ENCODE peak calls at places on chromosome 12, in nine cellular contexts. One of them, this sample, is unnamed. For H3K9me3 and H3K4me1, the result is how much of the 10 kb centered on the place peaks cover.

GRCh38 chr12:51496907-51497306 is 72.3 kb downstream of the SLC4A8 start:
- DNase-seq in tibial artery: no peak
- DNase-seq in cardiac muscle cell: no peak
- DNase-seq in transverse colon: no peak
- DNase-seq in ovary: no peak
- DNase-seq in HAP-1: no peak
- DNase-seq in right lobe of liver: no peak
- DNase-seq in uterus: no peak
- DNase-seq in A549: no peak
- DNase-seq in this sample: no peak

GRCh38 chr12:88854260-88854659 is 274.0 kb upstream of the KITLG start:
- DNase-seq in tibial artery: no peak
- DNase-seq in ovary: no peak
- DNase-seq in right lobe of liver: no peak
- DNase-seq in uterus: no peak
- DNase-seq in HAP-1: no peak
- DNase-seq in A549: peak
- DNase-seq in transverse colon: no peak
- DNase-seq in cardiac muscle cell: no peak
- DNase-seq in this sample: no peak

GRCh38 chr12:53734425-53734824 is 7.2 kb upstream of the CALCOCO1 start:
- DNase-seq in right lobe of liver: no peak
- DNase-seq in ovary: no peak
- DNase-seq in uterus: no peak
- DNase-seq in HAP-1: no peak
- DNase-seq in A549: no peak
- DNase-seq in cardiac muscle cell: no peak
- DNase-seq in tibial artery: no peak
- DNase-seq in transverse colon: no peak
- DNase-seq in this sample: no peak

GRCh38 chr12:114448618-114448933 is 42.6 kb upstream of the TBX5 start:
- DNase-seq in ovary: no peak
- DNase-seq in transverse colon: no peak
- DNase-seq in tibial artery: no peak
- DNase-seq in right lobe of liver: no peak
- DNase-seq in A549: no peak
- DNase-seq in HAP-1: no peak
- DNase-seq in uterus: no peak
- DNase-seq in cardiac muscle cell: peak
- DNase-seq in this sample: no peak

GRCh38 chr12:3136641-3137267 is 59.6 kb downstream of the TSPAN9 start:
- DNase-seq in cardiac muscle cell: no peak
- DNase-seq in uterus: no peak
- DNase-seq in right lobe of liver: no peak
- DNase-seq in transverse colon: no peak
- DNase-seq in A549: no peak
- DNase-seq in tibial artery: no peak
- DNase-seq in HAP-1: no peak
- DNase-seq in ovary: no peak
- DNase-seq in this sample: no peak

GRCh38 chr12:119283315-119283714 is 51.2 kb upstream of the CCDC60 start:
- DNase-seq in HAP-1: no peak
- DNase-seq in transverse colon: no peak
- DNase-seq in right lobe of liver: no peak
- DNase-seq in A549: no peak
- DNase-seq in cardiac muscle cell: no peak
- DNase-seq in tibial artery: no peak
- DNase-seq in ovary: no peak
- DNase-seq in uterus: no peak
- DNase-seq in this sample: no peak

GRCh38 chr12:84874825-84875139 is 37.8 kb downstream of the SLC6A15 start:
- DNase-seq in tibial artery: no peak
- DNase-seq in ovary: no peak
- DNase-seq in uterus: no peak
- DNase-seq in A549: no peak
- DNase-seq in right lobe of liver: no peak
- DNase-seq in transverse colon: no peak
- DNase-seq in cardiac muscle cell: no peak
- DNase-seq in HAP-1: no peak
- DNase-seq in this sample: no peak

GRCh38 chr12:82964446-82964845 is 277.7 kb downstream of the TMTC2 start:
- DNase-seq in tibial artery: no peak
- DNase-seq in A549: no peak
- DNase-seq in transverse colon: no peak
- DNase-seq in cardiac muscle cell: peak
- DNase-seq in ovary: no peak
- DNase-seq in uterus: no peak
- DNase-seq in HAP-1: no peak
- DNase-seq in right lobe of liver: no peak
- DNase-seq in this sample: no peak

GRCh38 chr12:108633534-108634224 is at the start of gene SELPLG:
- DNase-seq in A549: no peak
- DNase-seq in HAP-1: no peak
- DNase-seq in tibial artery: peak
- DNase-seq in transverse colon: peak
- DNase-seq in right lobe of liver: peak
- DNase-seq in uterus: no peak
- DNase-seq in ovary: no peak
- DNase-seq in cardiac muscle cell: no peak
- DNase-seq in this sample: peak

GRCh38 chr12:130667421-130667960 is 48.6 kb downstream of the RIMBP2 start:
- DNase-seq in transverse colon: no peak
- DNase-seq in HAP-1: no peak
- DNase-seq in tibial artery: no peak
- DNase-seq in cardiac muscle cell: no peak
- DNase-seq in right lobe of liver: no peak
- DNase-seq in ovary: no peak
- DNase-seq in A549: no peak
- DNase-seq in uterus: no peak
- DNase-seq in this sample: no peak

GRCh38 chr12:111246477-111247011 is 122.4 kb downstream of the PHETA1 start:
- DNase-seq in transverse colon: no peak
- DNase-seq in cardiac muscle cell: no peak
- DNase-seq in tibial artery: no peak
- DNase-seq in HAP-1: no peak
- DNase-seq in uterus: no peak
- DNase-seq in right lobe of liver: no peak
- DNase-seq in A549: no peak
- DNase-seq in ovary: no peak
- DNase-seq in this sample: no peak

DNA sequence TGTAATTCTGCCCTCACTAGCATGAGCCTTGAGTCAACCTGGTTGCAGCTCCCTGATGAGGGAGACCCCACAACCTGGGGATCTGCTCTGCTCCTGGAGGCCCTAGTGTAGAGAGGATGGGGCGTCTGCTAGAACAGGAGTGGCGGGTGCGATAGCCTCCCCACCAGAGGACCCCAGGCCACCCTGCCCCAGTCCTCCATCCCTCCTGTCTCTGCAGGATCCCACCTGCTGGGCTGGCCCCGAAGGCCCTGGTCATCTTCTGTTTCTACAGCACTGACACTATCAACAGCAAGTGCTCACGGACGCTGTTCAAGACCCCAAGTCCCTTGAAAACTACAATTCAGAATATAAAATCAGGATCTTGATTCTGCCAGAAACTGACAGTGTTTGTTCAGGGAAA is 15.2 kb downstream of the ANHX start:
- DNase-seq in transverse colon: no peak
- DNase-seq in tibial artery: no peak
- DNase-seq in HAP-1: no peak
- DNase-seq in ovary: no peak
- DNase-seq in cardiac muscle cell: no peak
- DNase-seq in right lobe of liver: no peak
- DNase-seq in A549: no peak
- DNase-seq in uterus: no peak
- DNase-seq in this sample: no peak
- H3K9me3 ChIP-seq in transverse colon: under half
- H3K9me3 ChIP-seq in tibial artery: half or more
- H3K9me3 ChIP-seq in HAP-1: under half
- H3K9me3 ChIP-seq in ovary: under half
- H3K9me3 ChIP-seq in cardiac muscle cell: under half
- H3K9me3 ChIP-seq in right lobe of liver: under half
- H3K9me3 ChIP-seq in A549: half or more
- H3K9me3 ChIP-seq in uterus: under half
- H3K9me3 ChIP-seq in this sample: half or more

GRCh38 chr12:47808574-47809380 is 10.9 kb downstream of the HDAC7 start:
- DNase-seq in right lobe of liver: no peak
- DNase-seq in uterus: no peak
- DNase-seq in HAP-1: no peak
- DNase-seq in cardiac muscle cell: no peak
- DNase-seq in A549: no peak
- DNase-seq in transverse colon: peak
- DNase-seq in ovary: no peak
- DNase-seq in tibial artery: no peak
- DNase-seq in this sample: no peak

GRCh38 chr12:47805417-47805816 is 14.3 kb downstream of the HDAC7 start:
- DNase-seq in right lobe of liver: no peak
- DNase-seq in A549: no peak
- DNase-seq in cardiac muscle cell: no peak
- DNase-seq in uterus: no peak
- DNase-seq in ovary: no peak
- DNase-seq in transverse colon: no peak
- DNase-seq in HAP-1: no peak
- DNase-seq in tibial artery: peak
- DNase-seq in this sample: no peak

GRCh38 chr12:47811070-47811391 is 8.7 kb downstream of the HDAC7 start:
- DNase-seq in HAP-1: no peak
- DNase-seq in cardiac muscle cell: peak
- DNase-seq in transverse colon: no peak
- DNase-seq in ovary: no peak
- DNase-seq in right lobe of liver: no peak
- DNase-seq in uterus: no peak
- DNase-seq in A549: no peak
- DNase-seq in tibial artery: no peak
- DNase-seq in this sample: no peak

GRCh38 chr12:47807338-47807737 is 12.4 kb downstream of the HDAC7 start:
- DNase-seq in tibial artery: no peak
- DNase-seq in ovary: no peak
- DNase-seq in uterus: no peak
- DNase-seq in HAP-1: no peak
- DNase-seq in transverse colon: no peak
- DNase-seq in right lobe of liver: no peak
- DNase-seq in cardiac muscle cell: no peak
- DNase-seq in A549: no peak
- DNase-seq in this sample: no peak

DNA sequence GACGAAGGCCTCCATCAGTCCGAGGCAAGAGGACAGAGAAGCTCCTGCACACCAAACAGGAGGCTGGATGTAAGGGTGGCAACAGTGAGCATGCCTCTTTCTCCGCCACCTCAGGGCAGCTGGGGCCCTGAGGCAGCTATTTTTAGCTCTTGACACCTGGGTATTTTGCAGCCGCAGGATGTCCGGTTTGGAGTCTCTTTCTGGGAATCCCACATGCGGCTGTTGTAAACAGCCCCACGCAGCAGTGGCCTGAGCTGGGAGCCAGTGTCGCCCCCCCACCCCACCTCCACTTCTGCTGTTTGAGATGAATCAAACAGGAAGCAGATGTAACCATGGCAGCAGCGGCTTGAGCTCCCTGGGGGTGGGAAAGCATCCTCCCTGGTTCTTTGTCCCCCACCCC is 11.7 kb downstream of the HDAC7 start:
- DNase-seq in tibial artery: peak
- DNase-seq in HAP-1: no peak
- DNase-seq in uterus: no peak
- DNase-seq in A549: no peak
- DNase-seq in ovary: peak
- DNase-seq in transverse colon: peak
- DNase-seq in cardiac muscle cell: peak
- DNase-seq in right lobe of liver: peak
- DNase-seq in this sample: peak
- H3K4me1 ChIP-seq in tibial artery: under half
- H3K4me1 ChIP-seq in HAP-1: under half
- H3K4me1 ChIP-seq in uterus: half or more
- H3K4me1 ChIP-seq in A549: under half
- H3K4me1 ChIP-seq in ovary: under half
- H3K4me1 ChIP-seq in transverse colon: half or more
- H3K4me1 ChIP-seq in cardiac muscle cell: half or more
- H3K4me1 ChIP-seq in right lobe of liver: under half
- H3K4me1 ChIP-seq in this sample: half or more

GRCh38 chr12:48472259-48472658 is at the start of gene ANP32D:
- DNase-seq in uterus: no peak
- DNase-seq in transverse colon: no peak
- DNase-seq in HAP-1: no peak
- DNase-seq in tibial artery: no peak
- DNase-seq in cardiac muscle cell: no peak
- DNase-seq in A549: no peak
- DNase-seq in ovary: no peak
- DNase-seq in right lobe of liver: no peak
- DNase-seq in this sample: no peak
- H3K9me3 ChIP-seq in uterus: under half
- H3K9me3 ChIP-seq in transverse colon: under half
- H3K9me3 ChIP-seq in HAP-1: under half
- H3K9me3 ChIP-seq in tibial artery: under half
- H3K9me3 ChIP-seq in cardiac muscle cell: under half
- H3K9me3 ChIP-seq in A549: under half
- H3K9me3 ChIP-seq in ovary: under half
- H3K9me3 ChIP-seq in right lobe of liver: under half
- H3K9me3 ChIP-seq in this sample: under half

GRCh38 chr12:47818701-47819543 is 781 bp downstream of the HDAC7 start:
- DNase-seq in A549: peak
- DNase-seq in right lobe of liver: peak
- DNase-seq in cardiac muscle cell: peak
- DNase-seq in transverse colon: peak
- DNase-seq in uterus: peak
- DNase-seq in HAP-1: peak
- DNase-seq in ovary: peak
- DNase-seq in tibial artery: peak
- DNase-seq in this sample: peak

GRCh38 chr12:47818007-47818376 is 1.7 kb downstream of the HDAC7 start:
- DNase-seq in tibial artery: no peak
- DNase-seq in uterus: no peak
- DNase-seq in ovary: no peak
- DNase-seq in HAP-1: no peak
- DNase-seq in A549: no peak
- DNase-seq in right lobe of liver: no peak
- DNase-seq in cardiac muscle cell: no peak
- DNase-seq in transverse colon: no peak
- DNase-seq in this sample: no peak

GRCh38 chr12:47819544-47819901 is 180 bp downstream of the HDAC7 start:
- DNase-seq in HAP-1: no peak
- DNase-seq in A549: no peak
- DNase-seq in uterus: no peak
- DNase-seq in tibial artery: no peak
- DNase-seq in transverse colon: no peak
- DNase-seq in ovary: no peak
- DNase-seq in cardiac muscle cell: no peak
- DNase-seq in right lobe of liver: no peak
- DNase-seq in this sample: no peak

GRCh38 chr12:47817272-47818006 is 2.3 kb downstream of the HDAC7 start:
- DNase-seq in right lobe of liver: no peak
- DNase-seq in A549: no peak
- DNase-seq in tibial artery: no peak
- DNase-seq in ovary: no peak
- DNase-seq in HAP-1: no peak
- DNase-seq in uterus: no peak
- DNase-seq in cardiac muscle cell: no peak
- DNase-seq in transverse colon: no peak
- DNase-seq in this sample: no peak

DNA sequence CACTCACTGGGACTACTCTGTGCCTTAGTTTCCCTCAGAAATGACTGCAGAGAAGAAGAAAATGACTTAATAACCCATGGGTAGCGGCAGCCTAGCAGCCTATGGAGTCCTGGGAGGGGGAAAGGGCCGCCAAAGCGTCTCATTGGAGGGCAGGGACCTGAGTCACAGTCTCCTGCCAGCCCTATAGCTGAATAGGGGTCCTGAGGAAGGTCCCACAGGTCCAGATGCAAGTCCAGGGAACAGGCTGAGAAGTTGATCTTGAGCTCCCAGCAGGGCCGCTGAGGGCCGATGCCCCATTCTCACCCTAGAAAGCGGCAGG is 1.4 kb downstream of the HDAC7 start:
- DNase-seq in A549: no peak
- DNase-seq in transverse colon: peak
- DNase-seq in tibial artery: no peak
- DNase-seq in HAP-1: no peak
- DNase-seq in uterus: no peak
- DNase-seq in right lobe of liver: no peak
- DNase-seq in cardiac muscle cell: no peak
- DNase-seq in ovary: no peak
- DNase-seq in this sample: no peak
- H3K4me1 ChIP-seq in A549: half or more
- H3K4me1 ChIP-seq in transverse colon: half or more
- H3K4me1 ChIP-seq in tibial artery: under half
- H3K4me1 ChIP-seq in HAP-1: under half
- H3K4me1 ChIP-seq in uterus: under half
- H3K4me1 ChIP-seq in right lobe of liver: under half
- H3K4me1 ChIP-seq in cardiac muscle cell: half or more
- H3K4me1 ChIP-seq in ovary: under half
- H3K4me1 ChIP-seq in this sample: under half

This sample was measured in mucosa of descending colon.